ENCODE peak calls at places on chromosome 15, in six cellular contexts. N is psoas muscle; R is adrenal gland; A is CD4-positive, alpha-beta T cell; I is endothelial cell of umbilical vein; Y is uterus. E is an unnamed sample.

GRCh38 chr15:91055548-91056331 is 33.3 kb upstream of the VPS33B start:
- DNase-seq in N (peak; percentile 46), R (peak; percentile 76), A (no peak), I (peak; percentile 47), Y (no peak), E (peak; percentile 33)

GRCh38 chr15:80931191-80931590 is 58.4 kb downstream of the MESD start:
- DNase-seq in N (no peak), A (no peak), Y (no peak), R (no peak), I (no peak), E (peak; percentile 81)

GRCh38 chr15:27463699-27464098 is 492.7 kb downstream of the GABRG3 start:
- DNase-seq in A (no peak), I (no peak), Y (no peak), R (no peak), N (no peak), E (no peak)

GRCh38 chr15:87416591-87417257 is 839.8 kb downstream of the NTRK3 start:
- DNase-seq in R (no peak), N (no peak), I (no peak), A (no peak), Y (no peak), E (no peak)

GRCh38 chr15:25798207-25798931 is 64.8 kb downstream of the ATP10A start:
- DNase-seq in A (no peak), R (no peak), N (no peak), Y (no peak), I (no peak), E (no peak)

GRCh38 chr15:53384417-53384816 is 375.0 kb downstream of the WDR72 start:
- DNase-seq in R (peak; percentile 21), I (no peak), N (no peak), A (no peak), Y (no peak), E (no peak)

GRCh38 chr15:90571063-90571541 is 41.4 kb downstream of the CRTC3 start:
- DNase-seq in R (peak; percentile 79), A (no peak), N (peak; percentile 54), Y (no peak), I (no peak), E (no peak)

GRCh38 chr15:66293419-66294156 is at the start of gene DIS3L:
- DNase-seq in A (peak; percentile 41), I (peak; percentile 53), R (peak; percentile 60), N (peak; percentile 67), Y (peak; percentile 37), E (peak; percentile 33)

GRCh38 chr15:63244399-63244798 is 33.0 kb upstream of the APH1B start:
- DNase-seq in N (no peak), A (no peak), Y (no peak), I (peak; percentile 92), R (no peak), E (no peak)

GRCh38 chr15:48721061-48721810 is 75.7 kb upstream of the FBN1 start:
- DNase-seq in N (no peak), Y (no peak), I (no peak), A (no peak), R (no peak), E (no peak)

GRCh38 chr15:27365441-27365840 is 394.5 kb downstream of the GABRG3 start:
- DNase-seq in A (no peak), R (no peak), N (no peak), Y (no peak), I (no peak), E (no peak)

GRCh38 chr15:90600954-90601353 is 71.2 kb downstream of the CRTC3 start:
- DNase-seq in I (no peak), R (no peak), N (no peak), A (no peak), Y (no peak), E (no peak)

GRCh38 chr15:67137951-67138935 is 72.8 kb downstream of the SMAD3 start:
- DNase-seq in A (no peak), N (no peak), Y (no peak), R (no peak), I (peak; percentile 61), E (no peak)

GRCh38 chr15:92586383-92586910 is 69.1 kb downstream of the FAM174B start:
- DNase-seq in R (no peak), N (no peak), Y (no peak), A (no peak), I (no peak), E (no peak)

GRCh38 chr15:40770147-40770721 is 454 bp downstream of the C15orf62 start:
- DNase-seq in N (no peak), I (no peak), R (no peak), A (no peak), Y (no peak), E (no peak)

GRCh38 chr15:62066663-62067447 is at the start of gene C2CD4A:
- DNase-seq in A (peak; percentile 31), I (peak; percentile 81), N (peak; percentile 59), Y (peak; percentile 59), R (peak; percentile 87), E (no peak)

GRCh38 chr15:40958146-40958545 is 4.9 kb downstream of the CHAC1 start:
- DNase-seq in I (no peak), A (no peak), Y (no peak), R (no peak), N (peak; percentile 79), E (no peak)

GRCh38 chr15:99733268-99734039 is at the start of gene LYSMD4:
- DNase-seq in A (peak; percentile 99), I (peak; percentile 93), N (peak; percentile 99), Y (peak; percentile 99), R (peak; percentile 98), E (peak; percentile 93)

GRCh38 chr15:61049934-61050333 is 179.2 kb downstream of the RORA start:
- DNase-seq in A (no peak), N (no peak), R (no peak), Y (no peak), I (no peak), E (no peak)

GRCh38 chr15:39433351-39433750 is 147.5 kb upstream of the THBS1 start:
- DNase-seq in R (no peak), I (no peak), A (no peak), Y (no peak), N (no peak), E (no peak)

DNA sequence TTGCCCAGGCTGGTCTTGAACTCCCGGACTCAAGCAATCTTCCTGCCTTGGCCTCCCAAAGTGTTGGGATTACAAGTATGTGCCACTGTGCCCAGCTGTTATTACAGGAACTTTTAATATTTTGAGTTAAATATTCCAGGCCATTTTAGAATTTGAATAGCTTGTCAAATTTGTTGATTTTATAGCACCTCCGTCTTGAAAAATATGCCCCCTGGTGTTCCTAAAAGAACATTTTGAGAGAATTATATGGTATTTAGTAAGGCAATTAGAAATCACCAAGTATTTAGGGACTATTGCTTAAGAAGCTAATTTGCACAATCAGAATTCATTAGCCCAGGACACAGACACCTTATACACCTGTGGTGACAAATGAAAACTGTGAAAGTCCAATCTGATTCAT is 23.7 kb downstream of the PDE8A start:
- DNase-seq in Y (no peak), R (no peak), A (no peak), I (no peak), N (no peak), E (no peak)
- TF ChIP-seq CTCF in Y (no peak), R (peak; percentile 22), A (no peak), I (no peak), N (no peak), E (no peak)

GRCh38 chr15:89492111-89492641 is 4.2 kb downstream of the RHCG start:
- DNase-seq in I (no peak), N (no peak), Y (no peak), A (no peak), R (no peak), E (no peak)
- TF ChIP-seq CTCF in I (peak; percentile 66), N (no peak), Y (no peak), A (no peak), R (no peak), E (peak; percentile 43)

DNA sequence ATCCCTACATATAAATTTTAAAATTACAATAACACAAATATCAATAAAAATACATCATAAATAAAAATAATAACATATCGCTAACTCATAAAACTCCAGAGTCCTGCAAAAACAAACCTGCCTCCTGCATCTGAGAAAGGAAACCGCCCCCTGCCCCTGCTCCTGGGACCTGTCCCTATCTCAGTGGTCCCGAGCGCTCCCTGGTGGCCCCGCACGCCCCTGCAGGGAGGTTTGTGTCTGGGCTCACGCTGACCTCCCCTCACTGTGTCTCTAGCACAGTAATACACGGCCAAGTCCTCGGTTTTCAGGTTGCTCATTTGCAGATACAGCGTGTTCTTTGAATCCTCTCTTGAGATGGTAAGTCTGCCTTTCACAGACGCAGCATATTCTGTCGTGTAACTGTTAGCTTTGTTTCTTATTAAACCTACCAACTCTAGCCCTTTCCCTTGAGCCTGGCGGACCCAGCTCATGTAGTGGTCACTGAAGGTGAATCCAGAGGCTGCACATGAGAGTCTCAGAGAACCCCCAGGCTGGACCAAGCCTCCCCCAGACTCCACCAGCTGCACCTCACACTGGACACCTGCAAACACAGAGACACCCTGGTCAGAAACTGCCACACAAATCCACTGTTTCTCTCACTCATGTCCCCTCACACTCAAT is 554.1 kb downstream of the GOLGA6L6 start:
- DNase-seq in A (no peak), R (no peak), I (no peak), N (no peak), Y (no peak), E (no peak)
- TF ChIP-seq CTCF in A (no peak), R (no peak), I (no peak), N (no peak), Y (no peak), E (no peak)

GRCh38 chr15:98142584-98142983 is 182.1 kb downstream of the ARRDC4 start:
- DNase-seq in Y (no peak), N (no peak), I (no peak), A (no peak), R (no peak), E (no peak)
- TF ChIP-seq CTCF in Y (no peak), N (no peak), I (no peak), A (no peak), R (no peak), E (no peak)

DNA sequence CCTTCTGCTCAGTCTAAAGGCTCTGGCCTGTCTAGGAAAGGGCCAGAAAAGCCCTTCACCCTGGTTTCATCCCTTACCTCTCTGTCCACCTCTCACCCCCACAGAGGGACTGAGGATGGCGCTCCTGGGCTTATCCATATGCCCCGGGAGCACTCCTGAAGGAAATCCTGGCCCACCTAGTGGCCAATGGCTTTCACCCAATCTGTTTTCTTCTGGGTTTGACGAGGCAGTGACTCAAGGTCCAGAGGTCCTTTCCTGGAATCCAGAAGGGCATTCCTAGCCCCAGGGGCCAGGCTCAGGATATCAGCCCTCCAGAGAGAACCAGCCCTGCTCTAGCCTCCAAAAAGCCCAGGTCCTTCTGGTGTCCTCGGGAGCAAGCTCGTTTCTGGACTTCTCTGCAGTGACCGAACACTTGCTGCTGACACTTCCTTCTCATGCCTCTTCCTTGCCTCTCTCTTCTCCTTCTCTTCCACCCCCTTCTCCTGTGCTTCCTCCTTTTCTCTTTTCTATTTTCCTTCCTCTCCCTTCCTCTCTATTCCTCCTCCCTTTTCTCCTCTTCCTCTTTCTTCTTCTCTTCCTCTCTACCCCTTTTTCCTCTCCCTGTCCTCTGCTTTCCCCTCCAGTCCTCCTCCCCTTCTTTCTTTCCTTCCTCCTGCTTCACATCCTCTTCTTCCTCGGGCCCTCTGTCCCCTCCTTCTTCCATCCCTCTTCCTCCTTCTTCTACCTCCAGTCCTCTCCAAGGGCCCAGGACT is 59.6 kb downstream of the RHCG start:
- DNase-seq in N (no peak), I (no peak), Y (no peak), R (no peak), A (no peak), E (no peak)
- TF ChIP-seq CTCF in N (no peak), I (no peak), Y (no peak), R (no peak), A (no peak), E (no peak)

GRCh38 chr15:33699691-33700447 is 268.4 kb upstream of the CHRM5 start:
- DNase-seq in I (no peak), Y (no peak), A (no peak), N (no peak), R (no peak), E (no peak)
- TF ChIP-seq CTCF in I (peak; percentile 5), Y (no peak), A (no peak), N (peak; percentile 19), R (no peak), E (peak; percentile 11)